ENCODE peak calls at places on chromosome 14, in four cellular contexts. O, D, Z and K are unnamed samples.

GRCh38 chr14:77212933-77213656 is 31.5 kb downstream of the TMEM63C start:
- DNase-seq in O (peak; percentile 82), Z (peak; percentile 55), D (no peak), K (peak; percentile 51)

GRCh38 chr14:77284066-77284855 is 13.3 kb upstream of the NGB start:
- DNase-seq in Z (no peak), D (no peak), O (no peak), K (no peak)

GRCh38 chr14:104196461-104197180 is 58.2 kb downstream of the KIF26A start:
- DNase-seq in D (no peak), O (no peak), Z (no peak), K (no peak)

GRCh38 chr14:73723799-73724621 is 9.8 kb upstream of the PNMA1 start:
- DNase-seq in O (peak; percentile 45), D (peak; percentile 69), Z (no peak), K (peak; percentile 63)

GRCh38 chr14:51597511-51597920 is 54.2 kb upstream of the FRMD6 start:
- DNase-seq in Z (no peak), O (no peak), D (no peak), K (no peak)

GRCh38 chr14:96832351-96832750 is 35.2 kb downstream of the VRK1 start:
- DNase-seq in O (no peak), D (no peak), Z (no peak), K (no peak)

GRCh38 chr14:55762595-55763232 is 182.7 kb downstream of the KTN1 start:
- DNase-seq in D (no peak), O (no peak), Z (no peak), K (no peak)

GRCh38 chr14:96203116-96203515 is 1.5 kb upstream of the BDKRB2 start:
- DNase-seq in Z (no peak), D (no peak), O (no peak), K (no peak)

GRCh38 chr14:92846162-92846897 is 52.2 kb downstream of the GOLGA5 start:
- DNase-seq in Z (no peak), D (no peak), O (no peak), K (no peak)

GRCh38 chr14:61925043-61925442 is 162.8 kb downstream of the SNAPC1 start:
- DNase-seq in Z (no peak), O (no peak), D (no peak), K (no peak)

GRCh38 chr14:58131386-58131785 is 20.6 kb downstream of the ARMH4 start:
- DNase-seq in D (no peak), Z (no peak), O (no peak), K (no peak)

GRCh38 chr14:23357261-23357660 is 4.6 kb upstream of the SLC22A17 start:
- DNase-seq in O (no peak), D (no peak), Z (no peak), K (no peak)

GRCh38 chr14:67622675-67623074 is 3.0 kb downstream of the ARG2 start:
- DNase-seq in D (no peak), Z (no peak), O (no peak), K (no peak)

GRCh38 chr14:76193696-76194095 is 42.0 kb downstream of the GPATCH2L start:
- DNase-seq in Z (no peak), O (no peak), D (no peak), K (no peak)

GRCh38 chr14:66224492-66225178 is 261.5 kb upstream of the CCDC196 start:
- DNase-seq in O (no peak), Z (no peak), D (no peak), K (no peak)

GRCh38 chr14:71588576-71589215 is 343.5 kb upstream of the RGS6 start:
- DNase-seq in Z (no peak), O (no peak), D (no peak), K (no peak)
- H3K4me3 ChIP-seq in Z (no peak overlapping the region), O (peak overlapping the region; percentile 15), D (no peak overlapping the region), K (no peak overlapping the region)

GRCh38 chr14:100693877-100694578 is 32.7 kb upstream of the DLK1 start:
- DNase-seq in Z (no peak), D (no peak), O (no peak), K (no peak)

GRCh38 chr14:100694579-100695422 is 31.9 kb upstream of the DLK1 start:
- DNase-seq in Z (no peak), D (no peak), O (no peak), K (no peak)

GRCh38 chr14:100691395-100692025 is 35.2 kb upstream of the DLK1 start:
- DNase-seq in Z (no peak), O (peak; percentile 77), D (no peak), K (no peak)

GRCh38 chr14:100692256-100692655 is 34.4 kb upstream of the DLK1 start:
- DNase-seq in O (no peak), D (no peak), Z (no peak), K (no peak)

DNA sequence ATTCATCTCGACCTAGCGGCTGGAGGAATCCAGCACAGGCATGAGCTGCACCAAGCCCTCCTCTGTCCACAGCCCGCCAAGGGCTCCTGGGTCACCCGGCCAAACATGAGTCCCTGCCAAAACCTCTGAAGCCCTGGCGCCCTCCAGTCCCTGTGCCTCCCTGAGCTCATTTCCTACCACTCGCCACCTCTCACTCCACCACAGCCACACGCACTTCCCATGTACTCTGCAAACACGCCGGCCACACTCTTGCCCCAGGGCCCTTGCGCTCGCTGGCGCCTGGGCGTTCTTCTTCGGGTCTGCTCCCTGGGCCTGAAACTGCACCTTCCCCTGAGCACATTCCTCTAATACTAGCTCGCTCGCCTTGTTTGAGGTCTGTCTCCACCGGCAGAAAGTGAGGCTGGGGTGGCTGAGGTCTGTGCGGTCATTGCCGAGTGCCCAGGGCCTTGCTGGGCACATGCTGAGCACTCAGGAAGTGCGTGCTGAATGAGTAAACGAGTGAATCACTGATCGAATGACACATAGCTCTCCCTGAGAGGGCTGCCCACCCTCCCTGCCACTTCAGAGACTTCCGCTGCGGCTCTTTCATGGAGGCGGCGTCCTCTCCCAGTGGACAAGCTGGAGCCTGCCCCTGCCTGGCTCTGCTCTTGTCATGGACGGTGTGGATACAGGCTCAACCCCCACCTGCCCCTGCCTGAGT is 33.7 kb upstream of the DLK1 start:
- DNase-seq in D (no peak), O (no peak), Z (no peak), K (no peak)
- TF ChIP-seq EP300 in D (no peak), O (peak; percentile 87), Z (no peak), K (no peak)

DNA sequence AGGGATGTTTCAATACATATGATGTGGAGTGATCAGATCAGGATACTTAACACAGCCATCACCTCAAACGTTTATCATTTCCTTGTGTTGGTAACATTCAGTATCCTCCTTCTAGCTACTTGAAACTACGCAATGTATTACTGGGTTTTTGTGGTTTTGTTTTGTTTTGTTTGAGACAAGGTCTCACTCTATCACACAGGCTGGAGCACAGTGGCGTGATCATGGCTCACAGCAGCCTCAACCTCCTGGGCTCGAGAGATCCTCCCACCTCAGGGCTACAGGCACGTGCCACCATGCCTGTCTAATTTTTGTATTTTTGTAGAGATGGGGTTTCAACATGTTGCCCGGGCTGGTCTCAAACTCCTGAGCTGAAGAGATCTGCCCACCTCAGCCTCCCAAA is 70.2 kb upstream of the BCL11B start:
- DNase-seq in D (no peak), O (no peak), Z (no peak), K (no peak)
- TF ChIP-seq CTCF in D (no peak), O (no peak), Z (no peak), K (no peak)

GRCh38 chr14:78567343-78567742 is 397.2 kb downstream of the NRXN3 start:
- DNase-seq in Z (no peak), O (no peak), D (no peak), K (no peak)

GRCh38 chr14:78566859-78567172 is 396.6 kb downstream of the NRXN3 start:
- DNase-seq in D (no peak), Z (no peak), O (no peak), K (no peak)

DNA sequence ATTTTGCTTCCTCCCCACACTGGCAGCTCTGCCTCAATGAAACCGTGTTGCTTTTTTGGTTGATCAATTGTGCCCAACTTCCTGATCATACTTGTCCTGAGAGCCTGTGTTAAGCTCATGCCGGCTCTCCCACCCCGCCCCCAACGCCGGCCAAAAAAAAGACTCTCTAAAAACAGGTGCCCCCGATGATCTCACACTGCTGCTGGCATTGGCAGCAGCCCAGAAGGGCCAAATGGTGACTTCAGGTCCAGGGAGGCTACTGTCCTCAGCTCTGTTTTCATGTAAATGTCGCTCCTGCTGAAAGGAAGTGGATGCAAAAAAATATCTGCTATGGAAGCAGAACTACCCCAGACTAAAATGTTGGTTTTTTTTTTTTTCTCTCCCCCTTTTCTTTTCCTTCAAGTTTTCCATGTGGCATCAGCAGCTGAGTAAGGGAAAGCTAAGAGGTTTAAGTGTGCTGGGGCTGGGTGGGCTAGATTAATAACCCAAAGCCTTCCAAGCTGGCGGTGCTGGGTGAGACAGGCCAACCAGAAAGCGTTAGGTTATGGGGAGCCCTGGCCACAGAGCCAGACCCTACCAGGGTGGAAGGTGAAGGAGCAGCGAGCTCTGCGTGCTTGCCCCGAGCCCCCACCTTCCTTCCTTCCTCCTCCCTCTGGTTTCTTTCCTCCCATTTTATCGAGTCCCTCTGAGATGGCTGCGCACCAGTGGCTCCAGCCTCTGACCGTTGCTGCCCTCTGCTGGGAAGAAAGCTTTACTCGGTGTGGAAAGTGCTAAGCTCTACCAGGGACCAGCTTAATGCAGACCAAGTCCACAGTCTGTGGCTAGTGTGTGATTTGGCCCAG is 396.1 kb downstream of the NRXN3 start:
- DNase-seq in O (peak; percentile 72), Z (peak; percentile 67), D (peak; percentile 62), K (peak; percentile 81)
- H3K4me3 ChIP-seq in O (peak overlapping the region; percentile 24), Z (no peak overlapping the region), D (no peak overlapping the region), K (peak overlapping the region; percentile 37)

DNA sequence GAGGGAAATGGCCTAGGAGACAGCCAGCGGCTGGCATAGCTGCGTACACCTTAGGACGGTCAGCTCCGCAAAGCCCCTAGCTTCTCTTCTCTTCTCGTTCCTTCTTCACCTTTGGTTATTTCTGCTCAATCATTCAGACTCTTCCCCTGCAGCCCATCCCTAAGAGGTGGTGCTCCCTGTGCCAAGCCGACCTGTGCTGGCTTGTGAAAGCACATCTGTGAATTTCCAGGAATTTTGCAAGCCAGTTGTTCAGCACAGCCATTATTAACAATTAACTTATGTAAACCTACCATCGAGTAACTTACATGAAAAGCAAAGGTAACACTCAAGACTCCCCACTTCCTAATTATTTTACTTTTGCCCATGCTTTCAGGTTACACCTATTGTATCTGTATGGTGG is 20.9 kb upstream of the GPR68 start:
- DNase-seq in Z (no peak), O (no peak), D (no peak), K (no peak)
- TF ChIP-seq EP300 in Z (no peak), O (no peak), D (no peak), K (no peak)

GRCh38 chr14:64801800-64802199 is 77.9 kb downstream of the SPTB start:
- DNase-seq in O (peak; percentile 78), D (no peak), Z (no peak), K (no peak)
- TF ChIP-seq CTCF in O (peak; percentile 75), D (no peak), Z (no peak), K (no peak)

DNA sequence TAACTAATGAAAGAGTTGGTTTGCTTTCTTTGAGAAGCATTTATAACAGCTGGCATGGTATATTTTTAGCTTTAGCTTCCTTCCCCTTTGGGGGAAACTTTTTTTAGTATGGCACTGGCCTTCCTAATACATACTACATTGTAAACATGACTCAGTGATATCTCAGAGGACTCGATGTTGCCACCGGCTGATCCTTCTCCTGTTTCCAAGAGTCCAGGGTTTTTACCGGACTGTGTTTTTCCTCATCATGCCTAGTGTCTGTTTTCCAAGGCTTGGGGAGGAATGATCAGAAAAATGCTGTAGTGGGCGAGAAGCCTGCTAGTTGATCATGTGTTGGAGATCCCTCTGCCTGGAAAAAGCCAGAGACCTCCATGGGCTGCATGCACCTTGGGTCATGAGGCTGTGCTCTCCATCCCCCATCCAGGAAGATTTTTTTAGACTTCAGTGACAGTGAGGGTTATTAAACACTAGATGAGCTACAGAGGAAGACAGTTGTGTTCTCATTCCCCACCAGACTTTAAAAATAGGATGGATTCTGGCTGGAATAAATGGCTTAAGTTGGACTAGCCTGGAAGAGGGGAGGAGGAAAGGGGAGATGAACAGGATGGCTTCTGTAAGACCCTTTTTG is 145.6 kb downstream of the SAMD4A start:
- DNase-seq in D (no peak), Z (no peak), O (no peak), K (no peak)
- H3K4me3 ChIP-seq in D (no peak overlapping the region), Z (no peak overlapping the region), O (no peak overlapping the region), K (no peak overlapping the region)